ENCODE peak calls at places on chromosome 21, in four cellular contexts. Z, X, A and M are unnamed samples.

GRCh38 chr21:18384771-18385170 is 18.8 kb downstream of the TMPRSS15 start:
- DNase-seq in Z (no peak), A (no peak), X (no peak), M (no peak)

GRCh38 chr21:32539378-32539777 is 45.9 kb downstream of the TCP10L start:
- DNase-seq in X (no peak), Z (no peak), A (no peak), M (no peak)

GRCh38 chr21:35565204-35565611 is 495.1 kb downstream of the SETD4 start:
- DNase-seq in A (peak; percentile 40), Z (no peak), X (peak; percentile 52), M (peak; percentile 82)

GRCh38 chr21:45982256-45982757 is 737 bp downstream of the COL6A1 start:
- DNase-seq in X (peak; percentile 39), Z (peak; percentile 42), A (no peak), M (peak; percentile 86)

GRCh38 chr21:14850394-14850793 is 214.4 kb downstream of the NRIP1 start:
- DNase-seq in X (no peak), A (no peak), Z (no peak), M (no peak)

GRCh38 chr21:46121286-46122221 is 23.6 kb downstream of the COL6A2 start:
- DNase-seq in X (no peak), Z (peak; percentile 43), A (peak; percentile 19), M (peak; percentile 79)

GRCh38 chr21:38303300-38303699 is 46.5 kb downstream of the KCNJ15 start:
- DNase-seq in X (peak; percentile 61), A (no peak), Z (no peak), M (no peak)

GRCh38 chr21:25370311-25370744 is 237.0 kb downstream of the MRPL39 start:
- DNase-seq in X (no peak), A (no peak), Z (no peak), M (no peak)

GRCh38 chr21:38223893-38224540 is 32.8 kb upstream of the KCNJ15 start:
- DNase-seq in A (no peak), Z (no peak), X (no peak), M (no peak)

GRCh38 chr21:20424943-20425342 is 573.3 kb upstream of the NCAM2 start:
- DNase-seq in A (no peak), Z (no peak), X (no peak), M (no peak)

GRCh38 chr21:32143222-32143939 is 135.5 kb downstream of the MIS18A start:
- DNase-seq in X (peak; percentile 36), Z (no peak), A (no peak), M (peak; percentile 75)

GRCh38 chr21:35016517-35017188 is 32.4 kb downstream of the RUNX1 start:
- DNase-seq in Z (no peak), A (no peak), X (no peak), M (no peak)

GRCh38 chr21:32698971-32699693 is 28.7 kb downstream of the SYNJ1 start:
- DNase-seq in X (no peak), A (no peak), Z (no peak), M (no peak)

GRCh38 chr21:45887121-45887611 is 94.4 kb upstream of the COL6A1 start:
- DNase-seq in A (no peak), X (no peak), Z (no peak), M (peak; percentile 49)

GRCh38 chr21:39055167-39055767 is 128.0 kb downstream of the PSMG1 start:
- DNase-seq in A (no peak), X (no peak), Z (no peak), M (no peak)

GRCh38 chr21:32916522-32917099 is 109.1 kb upstream of the OLIG2 start:
- DNase-seq in A (no peak), X (no peak), Z (no peak), M (no peak)

GRCh38 chr21:32334980-32335471 is 36.4 kb downstream of the MRAP start:
- DNase-seq in Z (no peak), X (no peak), A (no peak), M (no peak)

GRCh38 chr21:16420086-16420724 is 690.4 kb downstream of the USP25 start:
- DNase-seq in X (peak; percentile 40), A (peak; percentile 42), Z (no peak), M (no peak)

GRCh38 chr21:41950941-41951408 is 2.8 kb downstream of the C2CD2 start:
- DNase-seq in X (no peak), Z (no peak), A (no peak), M (peak; percentile 55)
- H3K4me3 ChIP-seq in X (no peak overlapping the region), Z (no peak overlapping the region), A (no peak overlapping the region), M (no peak overlapping the region)

DNA sequence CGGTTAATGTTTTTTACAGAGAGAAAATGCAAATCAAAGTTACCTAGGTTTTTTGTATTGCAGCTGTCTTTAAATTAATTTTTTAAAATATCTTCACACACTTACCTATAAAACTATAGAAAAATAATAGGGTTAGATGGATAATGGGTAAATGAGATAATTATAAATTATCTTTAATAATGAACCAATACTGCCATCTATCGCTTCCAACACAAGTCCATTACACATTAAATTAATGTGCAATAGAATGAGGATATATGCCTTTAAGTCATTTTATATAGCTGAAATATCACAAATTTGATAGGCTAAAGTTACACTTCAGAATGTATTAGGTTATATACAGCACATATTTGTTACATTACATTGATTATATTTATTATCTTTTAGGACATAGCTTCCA is 2212.8 kb downstream of the MRPL39 start:
- DNase-seq in Z (no peak), X (no peak), A (no peak), M (no peak)
- TF ChIP-seq CTCF in Z (no peak), X (no peak), A (no peak), M (no peak)

DNA sequence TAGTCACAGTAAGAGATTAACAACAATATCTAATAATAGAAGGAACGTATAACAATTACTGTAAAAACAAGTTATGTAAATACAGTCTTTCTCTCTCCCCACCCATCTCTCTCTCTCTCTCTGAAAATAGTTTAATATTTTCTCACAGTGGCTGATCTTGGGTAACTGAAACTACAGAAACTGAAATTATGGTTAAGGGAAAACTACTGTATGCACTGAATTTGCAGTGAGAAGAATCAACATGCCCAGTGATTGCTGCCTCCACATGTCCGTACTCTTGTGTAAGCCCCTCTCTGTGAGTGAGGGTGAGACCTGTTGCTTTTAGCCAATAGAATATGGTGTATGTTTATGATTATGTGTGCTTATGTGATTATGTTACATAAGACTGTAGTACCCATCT is 1.6 kb downstream of the KRTAP6-1 start:
- DNase-seq in A (no peak), Z (no peak), X (no peak), M (no peak)
- H3K9me3 ChIP-seq in A (no peaks in the 10 kb centered on the region), Z (no peaks in the 10 kb centered on the region), X (no peaks in the 10 kb centered on the region), M (no peaks in the 10 kb centered on the region)

GRCh38 chr21:42923553-42924432 is 1.6 kb downstream of the ERVH48-1 start:
- DNase-seq in Z (peak; percentile 61), X (peak; percentile 57), A (peak; percentile 82), M (peak; percentile 82)

GRCh38 chr21:42922918-42923317 is 2.5 kb downstream of the ERVH48-1 start:
- DNase-seq in X (no peak), Z (no peak), A (no peak), M (peak; percentile 62)

GRCh38 chr21:42921912-42922311 is 3.5 kb downstream of the ERVH48-1 start:
- DNase-seq in A (no peak), Z (no peak), X (no peak), M (no peak)

GRCh38 chr21:42925114-42925907 is at the start of gene ERVH48-1:
- DNase-seq in Z (no peak), X (no peak), A (no peak), M (no peak)

DNA sequence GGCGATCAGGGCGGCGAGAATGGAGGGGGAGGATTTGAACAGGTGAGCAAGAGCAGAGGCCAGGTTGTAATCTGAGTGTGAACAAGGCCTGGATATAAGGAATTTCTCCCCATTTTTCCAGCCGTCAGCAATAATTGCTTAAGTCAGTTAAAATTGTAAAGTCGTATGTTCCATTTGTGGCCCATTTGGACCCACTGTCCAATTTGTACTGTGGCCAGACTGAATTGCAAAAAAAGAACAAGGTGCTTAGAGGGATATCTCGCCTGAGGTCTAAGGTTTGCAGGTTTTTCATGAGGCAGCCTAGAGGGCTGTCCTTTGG is 1.0 kb downstream of the ERVH48-1 start:
- DNase-seq in X (no peak), Z (no peak), A (no peak), M (no peak)
- H3K4me3 ChIP-seq in X (no peak overlapping the region), Z (no peak overlapping the region), A (no peak overlapping the region), M (no peak overlapping the region)

GRCh38 chr21:36908260-36908908 is 58.1 kb downstream of the HLCS start:
- DNase-seq in A (no peak), X (no peak), Z (no peak), M (no peak)
- TF ChIP-seq CTCF in A (no peak), X (no peak), Z (no peak), M (no peak)

GRCh38 chr21:44437371-44437695 is 18.0 kb upstream of the LRRC3 start:
- DNase-seq in Z (no peak), A (no peak), X (no peak), M (peak; percentile 12)
- H3K9me3 ChIP-seq in Z (no peaks in the 10 kb centered on the region), A (no peaks in the 10 kb centered on the region), X (no peaks in the 10 kb centered on the region), M (no peaks in the 10 kb centered on the region)